ENCODE peak calls at places on chromosome 1, in six cellular contexts. X is LoVo; E is NK-92 treated with Interleukin-12 subunit alpha and Interleukin-12 subunit beta, amount 100 ng/mL, for 24 hours; A is neuronal stem cell; D is GM23248; M is colonic mucosa. H is an unnamed sample.

GRCh38 chr1:9836632-9836960 is 12.8 kb upstream of the CLSTN1 start:
- DNase-seq in X (no peak), E (no peak), A (no peak), D (no peak), M (no peak), H (no peak)

GRCh38 chr1:8197493-8198282 is 120.2 kb upstream of the SLC45A1 start:
- DNase-seq in X (peak; percentile 92), E (no peak), A (no peak), D (peak; percentile 95), M (peak; percentile 62), H (no peak)

GRCh38 chr1:219422811-219423598 is 189.9 kb downstream of the ZC3H11B start:
- DNase-seq in X (no peak), E (no peak), A (no peak), D (peak; percentile 74), M (no peak), H (no peak)

GRCh38 chr1:226371049-226371694 is 36.7 kb downstream of the PARP1 start:
- DNase-seq in X (no peak), E (no peak), A (no peak), D (no peak), M (no peak), H (no peak)

GRCh38 chr1:205546541-205546940 is 42.1 kb downstream of the CDK18 start:
- DNase-seq in X (no peak), E (no peak), A (no peak), D (no peak), M (no peak), H (no peak)

GRCh38 chr1:149925751-149926150 is 1.9 kb downstream of the SF3B4 start:
- DNase-seq in X (no peak), E (no peak), A (no peak), D (no peak), M (no peak), H (no peak)

GRCh38 chr1:155392898-155393411 is 72.3 kb downstream of the RUSC1 start:
- DNase-seq in X (no peak), E (no peak), A (no peak), D (no peak), M (no peak), H (no peak)

GRCh38 chr1:45522324-45523104 is 830 bp upstream of the PRDX1 start:
- DNase-seq in X (peak; percentile 39), E (no peak), A (no peak), D (peak; percentile 79), M (no peak), H (no peak)

GRCh38 chr1:193338194-193338593 is 151.8 kb upstream of the B3GALT2 start:
- DNase-seq in X (no peak), E (no peak), A (no peak), D (peak; percentile 52), M (no peak), H (no peak)

GRCh38 chr1:38003261-38004250 is 1.8 kb downstream of the FHL3 start:
- DNase-seq in X (no peak), E (no peak), A (no peak), D (peak; percentile 48), M (no peak), H (no peak)

H was measured in iPS DF 6.9.